ENCODE peak calls at places on chromosome X, in seven cellular contexts. One of them, this sample, is unnamed.

GRCh38 chrX:2819345-2820130 is 9.2 kb upstream of the GYG2 start:
- DNase-seq in K562: peak; percentile 32
- DNase-seq in transverse colon: no peak
- DNase-seq in testis: no peak
- DNase-seq in gastrocnemius medialis: no peak
- DNase-seq in suprapubic skin: no peak
- DNase-seq in spleen: no peak
- DNase-seq in this sample: no peak

GRCh38 chrX:125436855-125437254 is 117.2 kb downstream of the TEX13C start:
- DNase-seq in spleen: no peak
- DNase-seq in K562: no peak
- DNase-seq in transverse colon: no peak
- DNase-seq in gastrocnemius medialis: no peak
- DNase-seq in suprapubic skin: no peak
- DNase-seq in testis: no peak
- DNase-seq in this sample: no peak

GRCh38 chrX:78710146-78710545 is 37.4 kb upstream of the LPAR4 start:
- DNase-seq in gastrocnemius medialis: no peak
- DNase-seq in transverse colon: no peak
- DNase-seq in testis: no peak
- DNase-seq in K562: no peak
- DNase-seq in spleen: no peak
- DNase-seq in suprapubic skin: no peak
- DNase-seq in this sample: no peak

GRCh38 chrX:121649414-121649813 is 602.0 kb downstream of the GLUD2 start:
- DNase-seq in testis: no peak
- DNase-seq in spleen: no peak
- DNase-seq in K562: no peak
- DNase-seq in transverse colon: no peak
- DNase-seq in gastrocnemius medialis: no peak
- DNase-seq in suprapubic skin: no peak
- DNase-seq in this sample: no peak

GRCh38 chrX:17500145-17500579 is 125.2 kb downstream of the NHS start:
- DNase-seq in K562: no peak
- DNase-seq in spleen: no peak
- DNase-seq in transverse colon: peak; percentile 44
- DNase-seq in gastrocnemius medialis: no peak
- DNase-seq in testis: peak; percentile 56
- DNase-seq in suprapubic skin: no peak
- DNase-seq in this sample: no peak

GRCh38 chrX:154732421-154733071 is 18.3 kb downstream of the GAB3 start:
- DNase-seq in spleen: no peak
- DNase-seq in K562: no peak
- DNase-seq in testis: no peak
- DNase-seq in transverse colon: no peak
- DNase-seq in suprapubic skin: no peak
- DNase-seq in gastrocnemius medialis: no peak
- DNase-seq in this sample: no peak

GRCh38 chrX:4841216-4841745 is 1127.8 kb upstream of the PRKX start:
- DNase-seq in spleen: no peak
- DNase-seq in testis: no peak
- DNase-seq in suprapubic skin: no peak
- DNase-seq in gastrocnemius medialis: no peak
- DNase-seq in K562: no peak
- DNase-seq in transverse colon: no peak
- DNase-seq in this sample: no peak

GRCh38 chrX:16114640-16115039 is 8.7 kb upstream of the GRPR start:
- DNase-seq in suprapubic skin: no peak
- DNase-seq in transverse colon: no peak
- DNase-seq in gastrocnemius medialis: no peak
- DNase-seq in testis: no peak
- DNase-seq in spleen: no peak
- DNase-seq in K562: no peak
- DNase-seq in this sample: no peak

GRCh38 chrX:153628665-153629064 is 18.3 kb upstream of the DUSP9 start:
- DNase-seq in testis: no peak
- DNase-seq in spleen: no peak
- DNase-seq in K562: no peak
- DNase-seq in gastrocnemius medialis: no peak
- DNase-seq in transverse colon: no peak
- DNase-seq in suprapubic skin: peak; percentile 32
- DNase-seq in this sample: no peak

GRCh38 chrX:106415276-106415895 is 196.4 kb upstream of the RADX start:
- DNase-seq in suprapubic skin: no peak
- DNase-seq in transverse colon: no peak
- DNase-seq in K562: peak; percentile 19
- DNase-seq in testis: peak; percentile 22
- DNase-seq in spleen: no peak
- DNase-seq in gastrocnemius medialis: no peak
- DNase-seq in this sample: no peak

GRCh38 chrX:146186540-146186939 is 368.9 kb downstream of the SLITRK2 start:
- DNase-seq in spleen: no peak
- DNase-seq in testis: no peak
- DNase-seq in suprapubic skin: no peak
- DNase-seq in transverse colon: no peak
- DNase-seq in K562: no peak
- DNase-seq in gastrocnemius medialis: peak; percentile 12
- DNase-seq in this sample: no peak

GRCh38 chrX:148556498-148556897 is 56.1 kb downstream of the AFF2 start:
- DNase-seq in suprapubic skin: no peak
- DNase-seq in K562: no peak
- DNase-seq in transverse colon: no peak
- DNase-seq in testis: no peak
- DNase-seq in gastrocnemius medialis: no peak
- DNase-seq in spleen: no peak
- DNase-seq in this sample: no peak

GRCh38 chrX:45208121-45208856 is 7.6 kb upstream of the DIPK2B start:
- DNase-seq in testis: no peak
- DNase-seq in spleen: no peak
- DNase-seq in K562: no peak
- DNase-seq in transverse colon: no peak
- DNase-seq in suprapubic skin: no peak
- DNase-seq in gastrocnemius medialis: no peak
- DNase-seq in this sample: no peak

GRCh38 chrX:68443155-68443868 is 10.0 kb upstream of the OPHN1 start:
- DNase-seq in testis: no peak
- DNase-seq in spleen: no peak
- DNase-seq in suprapubic skin: no peak
- DNase-seq in transverse colon: no peak
- DNase-seq in gastrocnemius medialis: no peak
- DNase-seq in K562: no peak
- DNase-seq in this sample: no peak

GRCh38 chrX:70826715-70827114 is 81.8 kb downstream of the TEX11 start:
- DNase-seq in gastrocnemius medialis: no peak
- DNase-seq in testis: no peak
- DNase-seq in transverse colon: no peak
- DNase-seq in K562: no peak
- DNase-seq in spleen: no peak
- DNase-seq in suprapubic skin: no peak
- DNase-seq in this sample: no peak

GRCh38 chrX:9489234-9489633 is 24.4 kb downstream of the TBL1X start:
- DNase-seq in gastrocnemius medialis: no peak
- DNase-seq in spleen: no peak
- DNase-seq in testis: no peak
- DNase-seq in K562: no peak
- DNase-seq in suprapubic skin: no peak
- DNase-seq in transverse colon: no peak
- DNase-seq in this sample: no peak

GRCh38 chrX:72100824-72101351 is 30.8 kb downstream of the RTL5 start:
- DNase-seq in K562: no peak
- DNase-seq in suprapubic skin: no peak
- DNase-seq in transverse colon: peak; percentile 41
- DNase-seq in spleen: peak; percentile 90
- DNase-seq in gastrocnemius medialis: no peak
- DNase-seq in testis: no peak
- DNase-seq in this sample: no peak

GRCh38 chrX:15292861-15293260 is 22.6 kb downstream of the ASB11 start:
- DNase-seq in spleen: no peak
- DNase-seq in gastrocnemius medialis: no peak
- DNase-seq in transverse colon: no peak
- DNase-seq in K562: no peak
- DNase-seq in suprapubic skin: no peak
- DNase-seq in testis: no peak
- DNase-seq in this sample: no peak

GRCh38 chrX:120372667-120373370 is 10.9 kb downstream of the ATP1B4 start:
- DNase-seq in gastrocnemius medialis: no peak
- DNase-seq in testis: no peak
- DNase-seq in spleen: no peak
- DNase-seq in transverse colon: no peak
- DNase-seq in suprapubic skin: no peak
- DNase-seq in K562: no peak
- DNase-seq in this sample: no peak

GRCh38 chrX:38335382-38335781 is 8.1 kb upstream of the RPGR start:
- DNase-seq in spleen: no peak
- DNase-seq in gastrocnemius medialis: no peak
- DNase-seq in transverse colon: no peak
- DNase-seq in suprapubic skin: no peak
- DNase-seq in K562: no peak
- DNase-seq in testis: no peak
- DNase-seq in this sample: no peak

GRCh38 chrX:28391528-28391927 is 195.7 kb upstream of the IL1RAPL1 start:
- DNase-seq in K562: no peak
- DNase-seq in gastrocnemius medialis: no peak
- DNase-seq in spleen: no peak
- DNase-seq in suprapubic skin: no peak
- DNase-seq in transverse colon: no peak
- DNase-seq in testis: no peak
- DNase-seq in this sample: no peak

DNA sequence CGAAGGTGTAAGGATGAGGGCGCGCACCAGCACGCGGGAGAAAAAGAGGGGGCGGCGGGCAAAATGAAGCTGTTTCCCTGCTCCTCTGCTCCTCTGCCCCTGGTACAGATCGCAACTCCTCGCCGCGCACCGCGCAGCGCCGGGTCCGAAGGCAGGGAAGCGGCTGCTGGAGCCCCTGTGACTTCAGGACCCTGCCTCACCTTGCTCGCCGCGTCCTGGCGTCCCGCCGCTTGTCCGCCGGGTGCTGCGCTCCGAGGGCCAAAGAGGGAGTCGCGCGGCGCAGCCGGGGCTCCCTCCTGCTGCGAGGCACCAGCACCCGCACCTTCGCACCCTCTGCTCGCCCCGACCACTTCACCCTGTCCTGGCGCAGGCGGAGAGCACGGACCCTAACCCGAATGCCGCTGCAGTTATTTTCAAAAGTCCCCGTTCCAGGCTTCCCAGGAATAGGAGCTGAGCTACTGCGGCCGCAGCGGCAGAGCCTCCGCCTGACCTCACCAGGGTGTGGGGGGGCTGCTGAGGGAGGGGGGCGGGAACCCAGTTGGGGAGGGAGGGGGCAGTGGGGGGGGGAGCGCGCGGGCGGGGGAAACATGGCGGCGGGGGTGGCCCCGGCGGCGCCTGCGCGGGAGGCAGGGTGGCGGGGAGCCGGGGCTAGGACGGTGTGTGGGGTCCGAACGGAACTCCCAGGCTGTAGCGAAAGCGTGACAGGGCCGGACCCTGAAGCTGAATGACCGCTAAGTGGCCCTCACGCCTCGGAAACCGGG is at the start of gene KLHL13:
- DNase-seq in testis: peak; percentile 21
- DNase-seq in spleen: peak; percentile 77
- DNase-seq in transverse colon: peak; percentile 26
- DNase-seq in gastrocnemius medialis: peak; percentile 14
- DNase-seq in K562: peak; percentile 81
- DNase-seq in suprapubic skin: peak; percentile 63
- DNase-seq in this sample: peak; percentile 11
- TF ChIP-seq POLR2A in testis: no peak
- TF ChIP-seq POLR2A in spleen: no peak
- TF ChIP-seq POLR2A in transverse colon: no peak
- TF ChIP-seq POLR2A in gastrocnemius medialis: no peak
- TF ChIP-seq POLR2A in K562: peak; percentile 28
- TF ChIP-seq POLR2A in suprapubic skin: no peak
- TF ChIP-seq POLR2A in this sample: no peak

GRCh38 chrX:140766024-140766611 is 56.6 kb downstream of the LINC00632 start:
- DNase-seq in gastrocnemius medialis: no peak
- DNase-seq in spleen: no peak
- DNase-seq in transverse colon: peak; percentile 22
- DNase-seq in suprapubic skin: no peak
- DNase-seq in K562: peak; percentile 21
- DNase-seq in testis: peak; percentile 51
- DNase-seq in this sample: peak; percentile 25

GRCh38 chrX:140767646-140768045 is 58.1 kb downstream of the LINC00632 start:
- DNase-seq in gastrocnemius medialis: no peak
- DNase-seq in K562: no peak
- DNase-seq in spleen: no peak
- DNase-seq in transverse colon: no peak
- DNase-seq in testis: no peak
- DNase-seq in suprapubic skin: no peak
- DNase-seq in this sample: no peak

GRCh38 chrX:140762061-140762460 is 52.5 kb downstream of the LINC00632 start:
- DNase-seq in spleen: no peak
- DNase-seq in gastrocnemius medialis: peak; percentile 10
- DNase-seq in suprapubic skin: no peak
- DNase-seq in transverse colon: peak; percentile 13
- DNase-seq in K562: peak; percentile 37
- DNase-seq in testis: peak; percentile 60
- DNase-seq in this sample: peak; percentile 58

GRCh38 chrX:140765043-140765784 is 55.7 kb downstream of the LINC00632 start:
- DNase-seq in transverse colon: no peak
- DNase-seq in suprapubic skin: no peak
- DNase-seq in spleen: no peak
- DNase-seq in testis: peak; percentile 13
- DNase-seq in K562: no peak
- DNase-seq in gastrocnemius medialis: no peak
- DNase-seq in this sample: no peak

GRCh38 chrX:140764401-140764919 is 54.9 kb downstream of the LINC00632 start:
- DNase-seq in gastrocnemius medialis: peak; percentile 11
- DNase-seq in suprapubic skin: peak; percentile 66
- DNase-seq in K562: no peak
- DNase-seq in spleen: no peak
- DNase-seq in testis: peak; percentile 17
- DNase-seq in transverse colon: no peak
- DNase-seq in this sample: no peak
- H3K4me3 ChIP-seq in gastrocnemius medialis: peak overlapping the region; percentile 32
- H3K4me3 ChIP-seq in suprapubic skin: peak overlapping the region; percentile 49
- H3K4me3 ChIP-seq in K562: no peak overlapping the region
- H3K4me3 ChIP-seq in spleen: peak overlapping the region; percentile 7
- H3K4me3 ChIP-seq in testis: peak overlapping the region; percentile 48
- H3K4me3 ChIP-seq in transverse colon: peak overlapping the region; percentile 6
- H3K4me3 ChIP-seq in this sample: peak overlapping the region; percentile 30

GRCh38 chrX:108097380-108097779 is 5.8 kb downstream of the ATG4A start:
- DNase-seq in transverse colon: no peak
- DNase-seq in K562: no peak
- DNase-seq in testis: no peak
- DNase-seq in spleen: no peak
- DNase-seq in suprapubic skin: no peak
- DNase-seq in gastrocnemius medialis: no peak
- DNase-seq in this sample: no peak
- TF ChIP-seq POLR2A in transverse colon: no peak
- TF ChIP-seq POLR2A in K562: no peak
- TF ChIP-seq POLR2A in testis: no peak
- TF ChIP-seq POLR2A in spleen: no peak
- TF ChIP-seq POLR2A in suprapubic skin: no peak
- TF ChIP-seq POLR2A in gastrocnemius medialis: no peak
- TF ChIP-seq POLR2A in this sample: no peak

DNA sequence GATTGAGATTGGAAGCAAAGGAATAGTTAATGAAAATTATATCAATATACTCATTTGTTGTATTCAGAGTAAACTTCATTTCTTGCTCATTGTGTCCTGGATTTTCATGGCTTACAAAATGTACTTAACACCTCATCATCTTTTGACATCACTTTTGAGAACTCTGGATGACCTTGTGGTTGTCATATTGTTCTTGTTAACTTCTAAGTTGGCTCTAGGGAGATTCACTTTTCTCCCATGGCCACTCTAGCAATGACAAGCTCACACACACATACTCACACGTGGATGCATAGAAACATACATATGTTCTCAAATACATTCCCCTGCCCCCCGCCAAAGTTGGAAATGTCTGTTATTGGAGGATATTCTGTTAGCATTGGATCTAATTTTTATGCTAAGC is 15.3 kb downstream of the PHEX start:
- DNase-seq in K562: no peak
- DNase-seq in suprapubic skin: no peak
- DNase-seq in testis: no peak
- DNase-seq in spleen: no peak
- DNase-seq in gastrocnemius medialis: no peak
- DNase-seq in transverse colon: no peak
- DNase-seq in this sample: no peak
- H3K4me3 ChIP-seq in K562: no peak overlapping the region
- H3K4me3 ChIP-seq in suprapubic skin: no peak overlapping the region
- H3K4me3 ChIP-seq in testis: no peak overlapping the region
- H3K4me3 ChIP-seq in spleen: no peak overlapping the region
- H3K4me3 ChIP-seq in gastrocnemius medialis: no peak overlapping the region
- H3K4me3 ChIP-seq in transverse colon: no peak overlapping the region
- H3K4me3 ChIP-seq in this sample: no peak overlapping the region